ENCODE peak calls at places on chromosome 5, in seven cellular contexts. N, M, Q, X, J, D and Z are unnamed samples.

GRCh38 chr5:127925916-127926315 is 157.7 kb upstream of the SLC12A2 start:
- DNase-seq in Q (peak; percentile 16), J (no peak), X (no peak), D (no peak), N (no peak), M (no peak), Z (no peak)

GRCh38 chr5:157709346-157709745 is 21.9 kb upstream of the THG1L start:
- DNase-seq in N (no peak), Q (no peak), D (no peak), X (no peak), J (no peak), M (no peak), Z (no peak)

GRCh38 chr5:132225165-132226032 is 2.3 kb downstream of the P4HA2 start:
- DNase-seq in X (no peak), J (no peak), M (peak; percentile 71), Q (peak; percentile 90), D (peak; percentile 79), N (no peak), Z (no peak)

GRCh38 chr5:27708579-27708978 is 670.2 kb upstream of the CDH9 start:
- DNase-seq in J (no peak), D (no peak), M (no peak), N (no peak), Q (no peak), X (no peak), Z (no peak)

GRCh38 chr5:38032149-38032548 is 192.3 kb upstream of the GDNF start:
- DNase-seq in Q (no peak), X (no peak), M (no peak), J (no peak), D (no peak), N (no peak), Z (no peak)

GRCh38 chr5:128163991-128164390 is 80.4 kb downstream of the SLC12A2 start:
- DNase-seq in M (no peak), D (no peak), N (no peak), J (no peak), Q (peak; percentile 59), X (no peak), Z (no peak)

GRCh38 chr5:181164076-181164952 is 16.9 kb downstream of the OR2V2 start:
- DNase-seq in D (no peak), M (no peak), X (no peak), J (no peak), N (no peak), Q (peak; percentile 54), Z (no peak)

GRCh38 chr5:158522761-158523160 is 577.0 kb downstream of the EBF1 start:
- DNase-seq in D (peak; percentile 62), N (no peak), X (no peak), M (peak; percentile 28), J (no peak), Q (peak; percentile 15), Z (no peak)

GRCh38 chr5:95163079-95163478 is 121.8 kb downstream of the MCTP1 start:
- DNase-seq in M (no peak), X (no peak), D (no peak), Q (no peak), J (no peak), N (no peak), Z (peak; percentile 15)

GRCh38 chr5:2750758-2751464 is 566 bp downstream of the IRX2 start:
- DNase-seq in Q (peak; percentile 76), X (no peak), M (no peak), D (no peak), N (no peak), J (no peak), Z (no peak)

GRCh38 chr5:180133551-180133950 is 62.0 kb upstream of the RNF130 start:
- DNase-seq in D (no peak), N (no peak), J (no peak), Q (no peak), M (no peak), X (no peak), Z (peak; percentile 25)

GRCh38 chr5:135039526-135040296 is 5.7 kb upstream of the PITX1 start:
- DNase-seq in D (no peak), N (no peak), J (no peak), M (no peak), Q (peak; percentile 26), X (no peak), Z (no peak)

GRCh38 chr5:167861134-167861930 is 430.1 kb upstream of the WWC1 start:
- DNase-seq in X (no peak), Q (peak; percentile 16), M (no peak), D (peak; percentile 30), N (no peak), J (no peak), Z (no peak)

GRCh38 chr5:69312459-69313160 is 20.0 kb downstream of the CCDC125 start:
- DNase-seq in J (no peak), X (no peak), Q (no peak), D (no peak), N (no peak), M (no peak), Z (no peak)

GRCh38 chr5:10315824-10316509 is 8.3 kb upstream of the CMBL start:
- DNase-seq in X (no peak), J (no peak), D (no peak), Q (no peak), N (no peak), M (no peak), Z (no peak)

GRCh38 chr5:168813179-168813968 is 234.2 kb upstream of the PANK3 start:
- DNase-seq in X (no peak), N (no peak), D (peak; percentile 38), M (no peak), J (no peak), Q (no peak), Z (no peak)

GRCh38 chr5:1130218-1130946 is 18.5 kb upstream of the SLC12A7 start:
- DNase-seq in J (no peak), M (no peak), Q (no peak), D (no peak), X (no peak), N (no peak), Z (peak; percentile 92)

DNA sequence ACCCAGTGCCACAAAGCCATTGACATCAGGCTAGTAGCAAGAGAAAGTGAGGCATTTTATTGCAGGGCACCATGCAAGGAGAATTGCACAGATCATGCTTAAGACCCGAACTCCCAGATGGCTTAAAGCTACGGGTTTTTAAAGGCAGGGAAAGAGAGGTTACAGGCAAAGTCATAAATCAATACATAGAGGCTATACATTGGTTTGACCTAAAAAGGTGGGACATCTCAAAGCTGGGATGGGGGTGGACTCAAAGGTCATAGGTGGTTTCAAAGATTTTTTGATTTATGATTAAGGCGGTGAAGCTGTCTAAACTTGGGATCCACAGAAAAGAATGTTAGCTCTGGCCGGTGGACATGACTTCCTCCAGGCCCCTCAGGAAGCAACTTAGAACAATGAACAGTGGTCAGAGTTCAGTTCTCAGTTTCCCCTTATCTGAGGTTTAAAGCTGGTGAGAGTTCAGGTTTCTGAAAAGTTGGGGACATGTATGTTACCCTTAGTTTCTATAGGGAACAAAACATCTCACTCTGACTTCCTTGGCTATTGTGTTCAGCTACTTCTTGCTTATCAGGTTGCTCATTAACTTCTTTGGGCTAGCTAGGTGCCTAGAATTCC is 6.0 kb upstream of the RBM22 start:
- DNase-seq in J (no peak), M (no peak), N (no peak), D (no peak), Q (no peak), X (no peak), Z (no peak)
- H3K4me3 ChIP-seq in J (no peak overlapping the region), M (no peak overlapping the region), N (no peak overlapping the region), D (no peak overlapping the region), Q (no peak overlapping the region), X (no peak overlapping the region), Z (no peak overlapping the region)

GRCh38 chr5:99104538-99105132 is 175.8 kb upstream of the CHD1 start:
- DNase-seq in X (no peak), D (no peak), J (peak; percentile 12), N (peak; percentile 13), M (no peak), Q (peak; percentile 49), Z (peak; percentile 35)
- TF ChIP-seq CTCF in X (peak; percentile 52), D (peak; percentile 59), J (peak; percentile 33), N (peak; percentile 53), M (peak; percentile 70), Q (peak; percentile 47), Z (peak; percentile 39)

DNA sequence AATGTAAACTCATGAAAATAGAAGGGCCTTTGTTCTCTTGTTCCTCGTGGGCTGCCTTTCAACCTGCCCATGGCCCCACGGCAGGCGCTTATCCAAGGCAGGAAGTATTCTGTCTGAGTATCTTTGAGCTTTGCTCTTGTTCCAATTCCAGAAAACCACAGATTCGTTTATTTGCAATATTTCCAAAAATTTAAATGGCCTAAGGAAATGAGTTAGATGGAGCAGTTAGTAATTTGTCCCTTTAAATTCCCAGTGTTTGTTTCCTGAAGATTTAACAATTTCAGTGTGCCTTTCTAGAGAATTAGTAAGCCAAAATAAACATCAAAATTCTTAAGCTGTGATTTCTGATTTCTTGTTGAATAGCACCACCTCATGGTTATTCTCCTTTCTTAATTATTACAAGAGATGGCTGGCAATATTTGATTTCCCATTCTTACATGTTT is 299.4 kb upstream of the RASA1 start:
- DNase-seq in D (peak; percentile 38), Q (peak; percentile 59), M (peak; percentile 23), X (no peak), J (no peak), N (peak; percentile 20), Z (peak; percentile 50)
- H3K4me3 ChIP-seq in D (no peak overlapping the region), Q (peak overlapping the region; percentile 6), M (no peak overlapping the region), X (no peak overlapping the region), J (no peak overlapping the region), N (no peak overlapping the region), Z (no peak overlapping the region)

DNA sequence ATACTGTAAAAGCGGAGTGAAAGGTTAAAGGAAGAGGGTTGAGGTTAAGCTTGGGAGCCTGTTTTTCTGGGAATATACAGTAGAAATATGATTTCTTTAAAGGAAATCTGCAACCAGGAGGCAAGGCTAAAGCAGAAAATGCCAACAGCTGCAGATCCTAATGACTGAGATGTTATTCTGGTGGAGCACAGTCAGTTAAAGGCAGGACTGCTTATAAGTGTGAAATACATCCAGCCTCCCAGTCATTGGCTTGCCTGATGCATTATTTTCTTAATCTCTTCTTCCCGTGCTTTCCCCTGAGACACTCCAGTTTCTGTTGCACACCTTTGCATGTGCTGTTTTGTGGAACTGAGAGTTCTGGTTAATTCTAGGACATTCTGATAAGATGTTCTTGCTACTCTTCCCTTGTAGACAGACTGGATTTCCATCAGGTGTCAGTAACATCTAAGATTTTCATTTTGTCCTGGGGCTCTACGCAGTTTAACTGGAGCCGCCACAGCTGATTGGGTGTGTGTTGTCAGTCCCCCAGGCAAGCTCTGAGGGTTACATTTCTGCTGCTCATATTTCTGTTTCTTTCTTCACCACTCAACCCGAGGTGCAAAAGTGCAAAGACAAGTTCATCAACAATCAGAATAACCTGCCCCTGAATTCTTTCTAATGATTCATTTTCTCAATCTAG is 44.4 kb downstream of the CAST start:
- DNase-seq in N (no peak), J (no peak), D (no peak), Q (no peak), M (no peak), X (no peak), Z (no peak)
- TF ChIP-seq CTCF in N (no peak), J (no peak), D (no peak), Q (no peak), M (no peak), X (no peak), Z (no peak)